ENCODE peak calls at places on chromosome 15, in ten cellular contexts. I is EH; X is activated CD8-positive, alpha-beta memory T cell treated with anti-CD3 and anti-CD28 coated beads, Interleukin-2, amount 50 U/mL, for 48 hours; K is suprapubic skin; S is stimulated activated CD4-positive, alpha-beta T cell treated with anti-CD3 and anti-CD28 coated beads, Interleukin-2, amount 100 ng/mL, for 4 hours; M is NCI-H1105 treated with DMSO at 0.1 percent for 48 hours; A is H1; F is central memory CD4-positive, alpha-beta T cell; V is dorsolateral prefrontal cortex; Q is PC-3. H is an unnamed sample.

GRCh38 chr15:70856177-70856883 is 2.4 kb upstream of the LARP6 start:
- DNase-seq in I (peak), X (no peak), K (no peak), S (no peak), M (no peak), A (no peak), F (no peak), V (no peak), Q (peak), H (no peak)

GRCh38 chr15:39127925-39128617 is 452.8 kb upstream of the THBS1 start:
- DNase-seq in I (peak), X (no peak), K (no peak), S (no peak), M (peak), A (no peak), F (no peak), V (no peak), Q (peak), H (no peak)

GRCh38 chr15:77627067-77627466 is 5.6 kb downstream of the LINGO1 start:
- DNase-seq in I (no peak), X (no peak), K (no peak), S (no peak), M (peak), A (no peak), F (no peak), V (no peak), Q (no peak), H (no peak)

GRCh38 chr15:71596672-71597071 is 213.7 kb upstream of the NR2E3 start:
- DNase-seq in I (peak), X (no peak), K (peak), S (no peak), M (no peak), A (no peak), F (no peak), V (no peak), Q (no peak), H (no peak)

GRCh38 chr15:75452968-75453702 is 1.6 kb upstream of the SIN3A start:
- DNase-seq in I (peak), X (peak), K (peak), S (peak), M (peak), A (peak), F (peak), V (peak), Q (peak), H (peak)

GRCh38 chr15:92494791-92495190 is 101.1 kb downstream of the ST8SIA2 start:
- DNase-seq in I (no peak), X (no peak), K (no peak), S (no peak), M (no peak), A (peak), F (no peak), V (no peak), Q (no peak), H (no peak)

GRCh38 chr15:32861741-32862140 is 143.9 kb downstream of the GREM1 start:
- DNase-seq in I (peak), X (no peak), K (no peak), S (no peak), M (no peak), A (peak), F (no peak), V (peak), Q (no peak), H (no peak)

GRCh38 chr15:67082007-67082536 is 16.7 kb downstream of the SMAD3 start:
- DNase-seq in I (no peak), X (no peak), K (no peak), S (no peak), M (no peak), A (no peak), F (peak), V (no peak), Q (peak), H (peak)

GRCh38 chr15:63819645-63820044 is 14.1 kb downstream of the HERC1 start:
- DNase-seq in I (no peak), X (no peak), K (no peak), S (no peak), M (no peak), A (no peak), F (no peak), V (no peak), Q (no peak), H (no peak)

GRCh38 chr15:41018534-41018933 is 65.3 kb downstream of the CHAC1 start:
- DNase-seq in I (peak), X (no peak), K (no peak), S (no peak), M (no peak), A (no peak), F (no peak), V (no peak), Q (peak), H (no peak)

GRCh38 chr15:99441871-99442267 is 123.9 kb upstream of the MEF2A start:
- DNase-seq in I (no peak), X (no peak), K (no peak), S (no peak), M (no peak), A (no peak), F (no peak), V (no peak), Q (no peak), H (no peak)

GRCh38 chr15:96330064-96330449 is 443 bp upstream of the NR2F2 start:
- DNase-seq in I (peak), X (no peak), K (peak), S (no peak), M (peak), A (peak), F (no peak), V (no peak), Q (peak), H (peak)

GRCh38 chr15:28896944-28897343 is 11.2 kb downstream of the APBA2 start:
- DNase-seq in I (peak), X (no peak), K (no peak), S (no peak), M (no peak), A (no peak), F (no peak), V (no peak), Q (peak), H (no peak)

GRCh38 chr15:46127361-46127874 is 492.6 kb downstream of the SQOR start:
- DNase-seq in I (peak), X (no peak), K (no peak), S (no peak), M (no peak), A (no peak), F (no peak), V (no peak), Q (peak), H (no peak)

GRCh38 chr15:48595988-48596387 is 49.5 kb downstream of the FBN1 start:
- DNase-seq in I (no peak), X (no peak), K (no peak), S (no peak), M (no peak), A (no peak), F (no peak), V (no peak), Q (no peak), H (no peak)

GRCh38 chr15:35311607-35312006 is 226.5 kb upstream of the NANOGP8 start:
- DNase-seq in I (no peak), X (no peak), K (no peak), S (no peak), M (no peak), A (no peak), F (no peak), V (no peak), Q (no peak), H (no peak)

GRCh38 chr15:84880822-84881519 is 3.5 kb upstream of the SLC28A1 start:
- DNase-seq in I (no peak), X (no peak), K (no peak), S (no peak), M (no peak), A (no peak), F (no peak), V (no peak), Q (no peak), H (no peak)

GRCh38 chr15:85800460-85801123 is 5.9 kb upstream of the KLHL25 start:
- DNase-seq in I (peak), X (no peak), K (no peak), S (no peak), M (peak), A (no peak), F (no peak), V (no peak), Q (peak), H (no peak)

GRCh38 chr15:82298520-82298919 is 35.9 kb downstream of the SAXO2 start:
- DNase-seq in I (no peak), X (peak), K (no peak), S (peak), M (no peak), A (no peak), F (peak), V (peak), Q (no peak), H (no peak)

GRCh38 chr15:40844543-40844981 is 714 bp downstream of the SPINT1 start:
- DNase-seq in I (peak), X (peak), K (no peak), S (no peak), M (peak), A (no peak), F (peak), V (no peak), Q (peak), H (peak)

GRCh38 chr15:61099030-61099800 is 129.9 kb downstream of the RORA start:
- DNase-seq in I (peak), X (no peak), K (no peak), S (no peak), M (no peak), A (no peak), F (no peak), V (no peak), Q (no peak), H (no peak)

GRCh38 chr15:85559530-85559929 is 179.1 kb downstream of the AKAP13 start:
- DNase-seq in I (no peak), X (no peak), K (no peak), S (no peak), M (no peak), A (no peak), F (no peak), V (no peak), Q (no peak), H (no peak)

GRCh38 chr15:78909791-78910228 is 35.0 kb downstream of the CTSH start:
- DNase-seq in I (peak), X (no peak), K (no peak), S (no peak), M (no peak), A (peak), F (peak), V (no peak), Q (peak), H (no peak)

GRCh38 chr15:75900577-75900976 is 3.1 kb upstream of the FBXO22 start:
- DNase-seq in I (no peak), X (no peak), K (no peak), S (no peak), M (no peak), A (no peak), F (no peak), V (no peak), Q (no peak), H (no peak)

GRCh38 chr15:77358545-77359240 is 61.2 kb downstream of the PEAK1 start:
- DNase-seq in I (no peak), X (no peak), K (no peak), S (no peak), M (no peak), A (no peak), F (no peak), V (no peak), Q (no peak), H (no peak)